ENCODE peak calls at places on chromosomes 6 and 20, in four cellular contexts. F is esophagus squamous epithelium, Q is body of pancreas, E is right lobe of liver. A is an unnamed sample. For H3K9me3, the result is how much of the 10 kb centered on the place peaks cover.

GRCh38 chr6:26401987-26402658 is at the start of gene BTN3A1:
- DNase-seq in F (peak), E (peak), Q (peak), A (no peak)

GRCh38 chr6:44297063-44298038 is 15.8 kb downstream of the AARS2 start:
- DNase-seq in Q (peak), E (no peak), F (no peak), A (no peak)

GRCh38 chr20:37295595-37295994 is 6.1 kb downstream of the MANBAL start:
- DNase-seq in Q (no peak), E (no peak), F (no peak), A (no peak)

GRCh38 chr6:9511157-9511556 is 903.7 kb downstream of the TFAP2A start:
- DNase-seq in F (no peak), E (no peak), Q (no peak), A (no peak)

GRCh38 chr6:170405311-170405975 is 98.9 kb downstream of the FAM120B start:
- DNase-seq in Q (no peak), F (no peak), E (no peak), A (no peak)

GRCh38 chr6:105591053-105591452 is 188.2 kb upstream of the PREP start:
- DNase-seq in F (no peak), E (no peak), Q (no peak), A (no peak)

GRCh38 chr20:62427172-62428007 is at the start of gene RBBP8NL:
- DNase-seq in E (no peak), F (no peak), Q (peak), A (no peak)

GRCh38 chr6:141562181-141562800 is 570.4 kb upstream of the GJE1 start:
- DNase-seq in F (no peak), Q (peak), E (peak), A (no peak)

GRCh38 chr6:118704911-118705310 is 53.5 kb upstream of the CEP85L start:
- DNase-seq in F (no peak), Q (no peak), E (no peak), A (no peak)

GRCh38 chr20:25019381-25020155 is 27.0 kb upstream of the APMAP start:
- DNase-seq in E (peak), Q (peak), F (no peak), A (peak)

GRCh38 chr6:153131037-153131981 is at the start of gene RGS17:
- DNase-seq in F (no peak), E (no peak), Q (peak), A (no peak)

GRCh38 chr20:11117808-11118528 is 444.2 kb upstream of the JAG1 start:
- DNase-seq in Q (no peak), F (no peak), E (no peak), A (no peak)

GRCh38 chr20:41897708-41898107 is 279.5 kb upstream of the CHD6 start:
- DNase-seq in Q (no peak), F (no peak), E (no peak), A (no peak)

GRCh38 chr20:38473353-38473795 is 731 bp downstream of the RALGAPB start:
- DNase-seq in F (no peak), E (no peak), Q (peak), A (no peak)

GRCh38 chr6:33742837-33743236 is 3.9 kb downstream of the IP6K3 start:
- DNase-seq in F (no peak), Q (no peak), E (no peak), A (peak)

GRCh38 chr6:79157961-79158644 is 76.4 kb downstream of the HMGN3 start:
- DNase-seq in Q (no peak), F (no peak), E (no peak), A (no peak)

GRCh38 chr20:14234666-14235295 is 102.6 kb downstream of the FLRT3 start:
- DNase-seq in E (no peak), F (no peak), Q (no peak), A (no peak)

GRCh38 chr6:43728586-43728985 is 41.0 kb upstream of the MRPS18A start:
- DNase-seq in E (peak), F (no peak), Q (no peak), A (no peak)

GRCh38 chr6:17987576-17988421 is at the start of gene KIF13A:
- DNase-seq in F (peak), Q (peak), E (peak), A (peak)

GRCh38 chr6:53746442-53747103 is 48.2 kb upstream of the LRRC1 start:
- DNase-seq in Q (no peak), E (no peak), F (no peak), A (no peak)

GRCh38 chr6:161011509-161012480 is 20.2 kb downstream of the MAP3K4 start:
- DNase-seq in Q (no peak), E (no peak), F (no peak), A (no peak)

GRCh38 chr6:11806561-11807317 is 28.1 kb upstream of the ADTRP start:
- DNase-seq in Q (no peak), F (no peak), E (no peak), A (no peak)

GRCh38 chr6:124822118-124822746 is 140.0 kb upstream of the RNF217 start:
- DNase-seq in Q (no peak), E (no peak), F (no peak), A (no peak)

GRCh38 chr6:35508027-35508426 is 4.7 kb downstream of the TULP1 start:
- DNase-seq in E (no peak), Q (no peak), F (no peak), A (no peak)

GRCh38 chr6:111550195-111550594 is 55.5 kb downstream of the TRAF3IP2 start:
- DNase-seq in F (no peak), E (no peak), Q (no peak), A (no peak)

GRCh38 chr6:56838016-56838555 is 116.8 kb upstream of the BEND6 start:
- DNase-seq in E (no peak), F (no peak), Q (no peak), A (no peak)

GRCh38 chr6:97947841-97948240 is 664.8 kb upstream of the MMS22L start:
- DNase-seq in Q (peak), F (no peak), E (no peak), A (no peak)

GRCh38 chr6:81767163-81768000 is 14.9 kb upstream of the TENT5A start:
- DNase-seq in E (no peak), F (no peak), Q (no peak), A (no peak)

GRCh38 chr6:36639171-36639808 is 39.2 kb upstream of the CDKN1A start:
- DNase-seq in E (no peak), F (no peak), Q (no peak), A (no peak)

GRCh38 chr6:3353504-3353903 is 94.8 kb downstream of the PSMG4 start:
- DNase-seq in F (no peak), Q (no peak), E (no peak), A (no peak)

GRCh38 chr6:169937389-169938261 is 186.2 kb downstream of the ERMARD start:
- DNase-seq in F (no peak), E (no peak), Q (no peak), A (no peak)

GRCh38 chr6:42407379-42407778 is 44.3 kb downstream of the TRERF1 start:
- DNase-seq in E (no peak), Q (no peak), F (no peak), A (no peak)

GRCh38 chr20:8423482-8423881 is 291.4 kb downstream of the PLCB1 start:
- DNase-seq in F (no peak), Q (no peak), E (no peak), A (no peak)

GRCh38 chr6:139338845-139339244 is 35.6 kb downstream of the CITED2 start:
- DNase-seq in F (no peak), E (no peak), Q (no peak), A (peak)

GRCh38 chr20:1377984-1378742 is 14.7 kb downstream of the FKBP1A start:
- DNase-seq in Q (no peak), F (no peak), E (peak), A (no peak)

GRCh38 chr6:110567957-110568696 is 91.7 kb upstream of the SLC22A16 start:
- DNase-seq in F (no peak), E (no peak), Q (no peak), A (no peak)

GRCh38 chr6:26054659-26054936 is 32.6 kb upstream of the HFE start:
- DNase-seq in E (no peak), F (no peak), Q (no peak), A (no peak)

GRCh38 chr20:36466089-36466488 is 75.2 kb upstream of the MYL9 start:
- DNase-seq in F (no peak), E (no peak), Q (no peak), A (no peak)

GRCh38 chr6:4610256-4610655 is 165.9 kb upstream of the CDYL start:
- DNase-seq in Q (peak), E (no peak), F (no peak), A (peak)

GRCh38 chr6:32060966-32061655 is 22.9 kb downstream of the CYP21A2 start:
- DNase-seq in Q (no peak), E (no peak), F (no peak), A (no peak)

DNA sequence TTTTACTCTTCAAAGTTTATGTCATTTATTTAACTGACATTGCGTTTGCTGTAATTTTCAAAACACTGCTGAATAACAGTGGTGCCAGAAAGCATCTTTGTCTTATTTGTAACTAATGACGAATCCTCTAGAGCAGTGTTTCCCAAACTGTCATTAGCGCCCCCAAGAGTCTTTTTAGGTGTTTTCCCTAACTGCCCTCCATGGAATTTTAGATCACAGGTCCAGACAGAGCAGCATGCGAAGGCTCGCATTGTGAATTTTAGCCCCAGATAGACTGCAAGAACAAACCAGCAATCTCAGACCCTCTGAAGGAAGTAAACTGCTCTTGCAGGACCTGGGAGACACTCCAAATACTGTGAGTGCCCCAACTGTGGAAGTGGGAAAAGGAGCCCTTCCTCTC is 2.3 kb upstream of the HUS1B start:
- DNase-seq in Q (no peak), E (no peak), F (no peak), A (no peak)
- TF ChIP-seq CTCF in Q (no peak), E (no peak), F (no peak), A (no peak)

GRCh38 chr20:40249805-40250204 is 439.2 kb downstream of the MAFB start:
- DNase-seq in Q (no peak), E (no peak), F (no peak), A (no peak)
- H3K9me3 ChIP-seq in Q (under half), E (under half), F (under half), A (under half)

GRCh38 chr6:127266892-127267741 is 453 bp downstream of the RNF146 start:
- DNase-seq in E (peak), Q (peak), F (peak), A (peak)
- TF ChIP-seq POLR2A in E (peak), Q (peak), F (peak), A (peak)

DNA sequence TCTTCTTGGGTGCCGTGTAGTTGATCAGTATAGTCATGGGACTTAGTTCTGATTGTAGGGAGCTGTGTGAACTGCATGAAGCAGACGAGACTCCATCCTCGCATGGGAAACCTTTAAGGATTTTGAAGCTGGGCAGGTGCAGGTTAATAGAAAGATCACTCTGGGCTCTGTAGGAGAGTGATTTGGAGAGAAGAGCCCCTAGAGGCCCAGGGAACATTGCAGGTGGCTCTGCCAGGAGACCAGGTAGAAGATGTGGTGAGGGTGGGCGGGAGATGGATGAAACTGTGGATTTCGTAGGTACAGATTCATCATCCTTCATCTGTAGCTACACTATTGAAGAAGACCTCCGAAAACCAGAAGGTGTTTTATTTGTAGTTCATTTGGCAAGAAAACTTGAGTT is 53.3 kb downstream of the UTRN start:
- DNase-seq in E (no peak), F (no peak), Q (no peak), A (no peak)
- TF ChIP-seq CTCF in E (no peak), F (no peak), Q (no peak), A (no peak)

GRCh38 chr20:39630215-39630614 is 668.1 kb downstream of the DHX35 start:
- DNase-seq in Q (no peak), F (no peak), E (no peak), A (no peak)
- H3K9me3 ChIP-seq in Q (under half), F (under half), E (under half), A (under half)

GRCh38 chr20:48740269-48740603 is 87.6 kb downstream of the PREX1 start:
- DNase-seq in E (no peak), Q (no peak), F (no peak), A (no peak)
- TF ChIP-seq POLR2A in E (no peak), Q (no peak), F (no peak), A (no peak)

A was measured in gastrocnemius medialis.